ENCODE peak calls at places on chromosomes 5 and 9, in six cellular contexts. One of them, this sample, is unnamed.
A peak's percentile ranks its signal among the peaks of the same experiment; 100 is the strongest.

GRCh38 chr9:74639112-74639511 is 142.0 kb downstream of the RORB start:
- DNase-seq in K562: peak; percentile 2
- DNase-seq in HepG2: no peak
- DNase-seq in GM12878: no peak
- DNase-seq in SK-N-SH: no peak
- DNase-seq in HCT116: no peak
- DNase-seq in this sample: no peak

GRCh38 chr9:17422994-17423680 is 155.7 kb upstream of the SH3GL2 start:
- DNase-seq in K562: no peak
- DNase-seq in HepG2: no peak
- DNase-seq in GM12878: no peak
- DNase-seq in SK-N-SH: no peak
- DNase-seq in HCT116: no peak
- DNase-seq in this sample: no peak

GRCh38 chr9:2559212-2560152 is 62.1 kb upstream of the VLDLR start:
- DNase-seq in K562: no peak
- DNase-seq in HepG2: no peak
- DNase-seq in GM12878: no peak
- DNase-seq in SK-N-SH: peak; percentile 10
- DNase-seq in HCT116: no peak
- DNase-seq in this sample: no peak

GRCh38 chr5:10704949-10705621 is 55.9 kb downstream of the DAP start:
- DNase-seq in K562: peak; percentile 48
- DNase-seq in HepG2: no peak
- DNase-seq in GM12878: no peak
- DNase-seq in SK-N-SH: no peak
- DNase-seq in HCT116: peak; percentile 70
- DNase-seq in this sample: no peak

GRCh38 chr9:89919171-89919681 is 314.4 kb downstream of the GADD45G start:
- DNase-seq in K562: peak; percentile 3
- DNase-seq in HepG2: peak; percentile 6
- DNase-seq in GM12878: peak; percentile 12
- DNase-seq in SK-N-SH: no peak
- DNase-seq in HCT116: peak; percentile 15
- DNase-seq in this sample: peak; percentile 2

GRCh38 chr5:126471875-126472537 is 48.8 kb downstream of the GRAMD2B start:
- DNase-seq in K562: no peak
- DNase-seq in HepG2: peak; percentile 78
- DNase-seq in GM12878: no peak
- DNase-seq in SK-N-SH: no peak
- DNase-seq in HCT116: no peak
- DNase-seq in this sample: no peak

GRCh38 chr5:138148811-138149210 is 9.6 kb upstream of the NME5 start:
- DNase-seq in K562: no peak
- DNase-seq in HepG2: no peak
- DNase-seq in GM12878: no peak
- DNase-seq in SK-N-SH: no peak
- DNase-seq in HCT116: peak; percentile 46
- DNase-seq in this sample: no peak

GRCh38 chr5:154191467-154192261 is 1.1 kb downstream of the GALNT10 start:
- DNase-seq in K562: no peak
- DNase-seq in HepG2: no peak
- DNase-seq in GM12878: no peak
- DNase-seq in SK-N-SH: no peak
- DNase-seq in HCT116: no peak
- DNase-seq in this sample: no peak

GRCh38 chr9:107504585-107505455 is 15.3 kb upstream of the KLF4 start:
- DNase-seq in K562: no peak
- DNase-seq in HepG2: peak; percentile 90
- DNase-seq in GM12878: no peak
- DNase-seq in SK-N-SH: no peak
- DNase-seq in HCT116: no peak
- DNase-seq in this sample: peak; percentile 76

GRCh38 chr5:60883229-60883628 is 39.2 kb upstream of the ELOVL7 start:
- DNase-seq in K562: peak; percentile 10
- DNase-seq in HepG2: peak; percentile 29
- DNase-seq in GM12878: no peak
- DNase-seq in SK-N-SH: peak; percentile 22
- DNase-seq in HCT116: peak; percentile 6
- DNase-seq in this sample: no peak

GRCh38 chr9:111451570-111451969 is 32.6 kb downstream of the ECPAS start:
- DNase-seq in K562: no peak
- DNase-seq in HepG2: no peak
- DNase-seq in GM12878: no peak
- DNase-seq in SK-N-SH: no peak
- DNase-seq in HCT116: no peak
- DNase-seq in this sample: no peak

GRCh38 chr5:84614907-84615306 is 230.2 kb upstream of the EDIL3 start:
- DNase-seq in K562: no peak
- DNase-seq in HepG2: no peak
- DNase-seq in GM12878: no peak
- DNase-seq in SK-N-SH: no peak
- DNase-seq in HCT116: no peak
- DNase-seq in this sample: no peak

GRCh38 chr9:90810686-90811085 is 9.1 kb downstream of the SYK start:
- DNase-seq in K562: no peak
- DNase-seq in HepG2: no peak
- DNase-seq in GM12878: no peak
- DNase-seq in SK-N-SH: no peak
- DNase-seq in HCT116: no peak
- DNase-seq in this sample: no peak

GRCh38 chr5:343461-344401 is 22.2 kb downstream of the AHRR start:
- DNase-seq in K562: no peak
- DNase-seq in HepG2: peak; percentile 9
- DNase-seq in GM12878: no peak
- DNase-seq in SK-N-SH: peak; percentile 89
- DNase-seq in HCT116: peak; percentile 29
- DNase-seq in this sample: no peak

GRCh38 chr5:160390787-160391696 is 8.8 kb downstream of the FAM200C start:
- DNase-seq in K562: no peak
- DNase-seq in HepG2: peak; percentile 23
- DNase-seq in GM12878: no peak
- DNase-seq in SK-N-SH: no peak
- DNase-seq in HCT116: no peak
- DNase-seq in this sample: no peak

GRCh38 chr5:15573594-15573993 is 73.6 kb downstream of the FBXL7 start:
- DNase-seq in K562: no peak
- DNase-seq in HepG2: no peak
- DNase-seq in GM12878: no peak
- DNase-seq in SK-N-SH: no peak
- DNase-seq in HCT116: no peak
- DNase-seq in this sample: no peak

GRCh38 chr9:71681708-71682268 is 86.5 kb downstream of the CEMIP2 start:
- DNase-seq in K562: no peak
- DNase-seq in HepG2: no peak
- DNase-seq in GM12878: no peak
- DNase-seq in SK-N-SH: no peak
- DNase-seq in HCT116: peak; percentile 59
- DNase-seq in this sample: no peak

GRCh38 chr5:155794801-155795200 is 532.2 kb upstream of the SGCD start:
- DNase-seq in K562: no peak
- DNase-seq in HepG2: no peak
- DNase-seq in GM12878: no peak
- DNase-seq in SK-N-SH: no peak
- DNase-seq in HCT116: peak; percentile 8
- DNase-seq in this sample: no peak

GRCh38 chr5:119275873-119276214 is 80.0 kb upstream of the TNFAIP8 start:
- DNase-seq in K562: no peak
- DNase-seq in HepG2: no peak
- DNase-seq in GM12878: peak; percentile 75
- DNase-seq in SK-N-SH: no peak
- DNase-seq in HCT116: no peak
- DNase-seq in this sample: no peak

GRCh38 chr5:1127991-1128785 is 16.3 kb upstream of the SLC12A7 start:
- DNase-seq in K562: no peak
- DNase-seq in HepG2: no peak
- DNase-seq in GM12878: no peak
- DNase-seq in SK-N-SH: no peak
- DNase-seq in HCT116: no peak
- DNase-seq in this sample: no peak

GRCh38 chr5:107772418-107773310 is 101.9 kb upstream of the EFNA5 start:
- DNase-seq in K562: no peak
- DNase-seq in HepG2: no peak
- DNase-seq in GM12878: no peak
- DNase-seq in SK-N-SH: peak; percentile 1
- DNase-seq in HCT116: no peak
- DNase-seq in this sample: no peak

GRCh38 chr5:133196441-133197085 is 144.8 kb downstream of the HSPA4 start:
- DNase-seq in K562: no peak
- DNase-seq in HepG2: no peak
- DNase-seq in GM12878: no peak
- DNase-seq in SK-N-SH: no peak
- DNase-seq in HCT116: no peak
- DNase-seq in this sample: no peak

GRCh38 chr5:9363026-9363793 is 182.7 kb downstream of the SEMA5A start:
- DNase-seq in K562: no peak
- DNase-seq in HepG2: no peak
- DNase-seq in GM12878: peak; percentile 57
- DNase-seq in SK-N-SH: peak; percentile 11
- DNase-seq in HCT116: no peak
- DNase-seq in this sample: no peak

GRCh38 chr5:90866333-90866732 is 307.7 kb downstream of the ADGRV1 start:
- DNase-seq in K562: peak; percentile 47
- DNase-seq in HepG2: peak; percentile 40
- DNase-seq in GM12878: no peak
- DNase-seq in SK-N-SH: peak; percentile 48
- DNase-seq in HCT116: peak; percentile 27
- DNase-seq in this sample: peak; percentile 17

GRCh38 chr5:138466058-138466899 is 1.0 kb downstream of the EGR1 start:
- DNase-seq in K562: no peak
- DNase-seq in HepG2: peak; percentile 84
- DNase-seq in GM12878: no peak
- DNase-seq in SK-N-SH: peak; percentile 39
- DNase-seq in HCT116: no peak
- DNase-seq in this sample: no peak

GRCh38 chr5:82467006-82467561 is 188.9 kb upstream of the RPS23 start:
- DNase-seq in K562: peak; percentile 18
- DNase-seq in HepG2: no peak
- DNase-seq in GM12878: no peak
- DNase-seq in SK-N-SH: no peak
- DNase-seq in HCT116: no peak
- DNase-seq in this sample: no peak

GRCh38 chr5:54668096-54668495 is 150.5 kb downstream of the SNX18 start:
- DNase-seq in K562: no peak
- DNase-seq in HepG2: no peak
- DNase-seq in GM12878: no peak
- DNase-seq in SK-N-SH: no peak
- DNase-seq in HCT116: no peak
- DNase-seq in this sample: no peak

GRCh38 chr9:136740971-136741884 is 1.5 kb downstream of the LCN10 start:
- DNase-seq in K562: no peak
- DNase-seq in HepG2: no peak
- DNase-seq in GM12878: no peak
- DNase-seq in SK-N-SH: peak; percentile 68
- DNase-seq in HCT116: no peak
- DNase-seq in this sample: no peak
- H3K4me1 ChIP-seq in K562: peaks cover 74% of the 10 kb centered on the region
- H3K4me1 ChIP-seq in HepG2: peaks cover 25% of the 10 kb centered on the region
- H3K4me1 ChIP-seq in GM12878: peaks cover 15% of the 10 kb centered on the region
- H3K4me1 ChIP-seq in SK-N-SH: no peaks in the 10 kb centered on the region
- H3K4me1 ChIP-seq in HCT116: no peaks in the 10 kb centered on the region
- H3K4me1 ChIP-seq in this sample: no peaks in the 10 kb centered on the region

GRCh38 chr5:75600535-75600934 is 10.7 kb upstream of the ANKDD1B start:
- DNase-seq in K562: no peak
- DNase-seq in HepG2: no peak
- DNase-seq in GM12878: no peak
- DNase-seq in SK-N-SH: no peak
- DNase-seq in HCT116: no peak
- DNase-seq in this sample: no peak

GRCh38 chr5:75601567-75601966 is 9.7 kb upstream of the ANKDD1B start:
- DNase-seq in K562: no peak
- DNase-seq in HepG2: no peak
- DNase-seq in GM12878: no peak
- DNase-seq in SK-N-SH: no peak
- DNase-seq in HCT116: no peak
- DNase-seq in this sample: no peak

GRCh38 chr5:75601996-75602395 is 9.3 kb upstream of the ANKDD1B start:
- DNase-seq in K562: no peak
- DNase-seq in HepG2: no peak
- DNase-seq in GM12878: no peak
- DNase-seq in SK-N-SH: no peak
- DNase-seq in HCT116: no peak
- DNase-seq in this sample: no peak

GRCh38 chr5:75603835-75604234 is 7.4 kb upstream of the ANKDD1B start:
- DNase-seq in K562: no peak
- DNase-seq in HepG2: no peak
- DNase-seq in GM12878: no peak
- DNase-seq in SK-N-SH: no peak
- DNase-seq in HCT116: no peak
- DNase-seq in this sample: no peak

DNA sequence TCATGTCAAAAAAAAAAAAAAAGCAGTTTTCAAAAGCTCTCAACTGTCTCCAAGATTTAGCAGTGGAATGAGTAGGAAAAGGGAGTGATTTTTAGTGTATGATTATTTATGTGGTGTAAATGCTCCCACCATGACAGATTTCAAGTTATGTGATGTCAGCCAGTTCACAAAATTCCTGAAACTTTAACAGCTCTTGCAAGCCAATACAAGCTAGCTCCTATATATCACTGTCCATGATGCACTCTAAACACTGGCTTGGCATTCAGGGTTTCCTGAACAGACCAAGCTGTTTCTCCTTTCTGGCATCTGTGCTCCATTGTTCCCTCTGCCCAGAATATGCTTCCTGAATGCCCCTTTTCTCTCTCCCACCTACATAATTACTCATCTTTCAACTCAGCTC is 7.8 kb upstream of the ANKDD1B start:
- DNase-seq in K562: no peak
- DNase-seq in HepG2: no peak
- DNase-seq in GM12878: no peak
- DNase-seq in SK-N-SH: no peak
- DNase-seq in HCT116: no peak
- DNase-seq in this sample: no peak
- TF ChIP-seq SIN3A in K562: no peak
- TF ChIP-seq SIN3A in HepG2: no peak
- TF ChIP-seq SIN3A in GM12878: no peak
- TF ChIP-seq SIN3A in SK-N-SH: no peak
- TF ChIP-seq SIN3A in HCT116: no peak
- TF ChIP-seq SIN3A in this sample: no peak

DNA sequence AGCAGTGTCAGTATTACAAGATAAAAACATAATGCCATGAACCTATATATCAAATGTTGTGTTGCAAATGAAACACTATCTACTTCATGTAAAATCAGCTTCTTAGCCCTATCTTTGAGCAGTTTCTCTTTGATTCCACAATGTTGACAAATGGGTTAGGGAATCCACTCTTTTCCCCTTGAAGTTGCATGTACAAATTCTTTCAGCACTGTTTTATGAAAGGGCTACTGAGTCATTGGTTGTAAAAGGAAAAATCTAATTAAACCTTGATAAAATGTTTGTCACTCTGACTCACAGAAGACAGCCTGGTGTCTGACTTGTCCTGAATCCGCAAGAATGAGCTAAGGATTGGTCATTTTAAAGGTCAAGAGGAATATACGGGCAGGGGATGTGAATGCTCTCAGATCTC is 950.6 kb upstream of the NUDT12 start:
- DNase-seq in K562: no peak
- DNase-seq in HepG2: peak; percentile 0
- DNase-seq in GM12878: no peak
- DNase-seq in SK-N-SH: no peak
- DNase-seq in HCT116: peak; percentile 98
- DNase-seq in this sample: peak; percentile 15
- TF ChIP-seq REST in K562: no peak
- TF ChIP-seq REST in HepG2: no peak
- TF ChIP-seq REST in GM12878: no peak
- TF ChIP-seq REST in SK-N-SH: no peak
- TF ChIP-seq REST in HCT116: no peak
- TF ChIP-seq REST in this sample: no peak

GRCh38 chr5:68257207-68257606 is 41.7 kb downstream of the PIK3R1 start:
- DNase-seq in K562: no peak
- DNase-seq in HepG2: no peak
- DNase-seq in GM12878: no peak
- DNase-seq in SK-N-SH: no peak
- DNase-seq in HCT116: no peak
- DNase-seq in this sample: no peak
- H3K4me1 ChIP-seq in K562: no peaks in the 10 kb centered on the region
- H3K4me1 ChIP-seq in HepG2: peaks cover 17% of the 10 kb centered on the region
- H3K4me1 ChIP-seq in GM12878: no peaks in the 10 kb centered on the region
- H3K4me1 ChIP-seq in SK-N-SH: peaks cover 38% of the 10 kb centered on the region
- H3K4me1 ChIP-seq in HCT116: no peaks in the 10 kb centered on the region
- H3K4me1 ChIP-seq in this sample: peaks cover 9% of the 10 kb centered on the region